ENCODE peak calls at places on chromosomes 2 and 18, in ten cellular contexts. I is small intestine; W is SJSA1; K is astrocyte; Y is heart left ventricle; F is GM23248; R is PC-3; M is BE2C; S is naive thymus-derived CD4-positive, alpha-beta T cell; B is ovary. U is an unnamed sample.

GRCh38 chr2:240982821-240983281 is 15.6 kb upstream of the SNED1 start:
- DNase-seq in I (no peak), W (no peak), K (no peak), Y (peak; percentile 3), F (no peak), R (no peak), M (no peak), S (no peak), B (no peak), U (no peak)

GRCh38 chr2:184554736-184555135 is 43.6 kb upstream of the ZNF804A start:
- DNase-seq in I (no peak), W (peak; percentile 61), K (peak; percentile 52), Y (no peak), F (peak; percentile 36), R (peak; percentile 93), M (no peak), S (no peak), B (no peak), U (no peak)

GRCh38 chr2:132374551-132374950 is 42.1 kb upstream of the GPR39 start:
- DNase-seq in I (no peak), W (peak; percentile 2), K (peak; percentile 75), Y (no peak), F (peak; percentile 52), R (peak; percentile 29), M (no peak), S (no peak), B (no peak), U (no peak)

GRCh38 chr18:38751897-38752296 is 1186.3 kb upstream of the CELF4 start:
- DNase-seq in I (no peak), W (no peak), K (no peak), Y (no peak), F (no peak), R (no peak), M (no peak), S (no peak), B (no peak), U (no peak)

GRCh38 chr2:3647831-3648651 is 10.0 kb upstream of the ALLC start:
- DNase-seq in I (no peak), W (no peak), K (no peak), Y (no peak), F (no peak), R (no peak), M (no peak), S (no peak), B (no peak), U (no peak)

GRCh38 chr2:73133566-73134227 is 20.9 kb upstream of the RAB11FIP5 start:
- DNase-seq in I (no peak), W (no peak), K (no peak), Y (no peak), F (peak; percentile 23), R (no peak), M (no peak), S (no peak), B (no peak), U (no peak)

GRCh38 chr2:14385043-14385442 is 247.5 kb upstream of the LRATD1 start:
- DNase-seq in I (no peak), W (no peak), K (no peak), Y (no peak), F (peak; percentile 6), R (peak; percentile 11), M (no peak), S (no peak), B (no peak), U (no peak)

GRCh38 chr18:53790817-53791216 is 433.7 kb downstream of the MBD2 start:
- DNase-seq in I (no peak), W (no peak), K (peak; percentile 16), Y (no peak), F (peak; percentile 67), R (no peak), M (no peak), S (no peak), B (no peak), U (no peak)

GRCh38 chr18:51668101-51668500 is 470.6 kb upstream of the MEX3C start:
- DNase-seq in I (peak; percentile 39), W (peak; percentile 47), K (peak; percentile 4), Y (peak; percentile 17), F (peak; percentile 61), R (peak; percentile 51), M (peak; percentile 64), S (no peak), B (no peak), U (peak; percentile 52)

GRCh38 chr2:147843421-147843863 is 1.4 kb upstream of the ACVR2A start:
- DNase-seq in I (no peak), W (no peak), K (no peak), Y (no peak), F (no peak), R (no peak), M (no peak), S (no peak), B (no peak), U (no peak)

GRCh38 chr2:112542974-112543760 is 902 bp downstream of the POLR1B start:
- DNase-seq in I (peak; percentile 17), W (peak; percentile 14), K (peak; percentile 4), Y (no peak), F (peak; percentile 30), R (peak; percentile 44), M (no peak), S (no peak), B (no peak), U (no peak)

GRCh38 chr2:48306409-48307284 is 223.3 kb upstream of the STON1 start:
- DNase-seq in I (no peak), W (no peak), K (peak; percentile 29), Y (no peak), F (peak; percentile 26), R (no peak), M (no peak), S (no peak), B (no peak), U (no peak)

GRCh38 chr2:20608666-20609348 is 42.1 kb downstream of the HS1BP3 start:
- DNase-seq in I (no peak), W (no peak), K (no peak), Y (no peak), F (no peak), R (peak; percentile 54), M (peak; percentile 2), S (no peak), B (no peak), U (peak; percentile 28)

GRCh38 chr2:66578853-66579158 is 143.9 kb downstream of the MEIS1 start:
- DNase-seq in I (no peak), W (no peak), K (no peak), Y (no peak), F (no peak), R (no peak), M (no peak), S (no peak), B (no peak), U (no peak)

GRCh38 chr2:187825-188224 is 76.0 kb downstream of the SH3YL1 start:
- DNase-seq in I (no peak), W (no peak), K (no peak), Y (no peak), F (no peak), R (no peak), M (no peak), S (no peak), B (no peak), U (no peak)
- H3K9me3 ChIP-seq in I (peaks cover 2% of the 10 kb centered on the region), W (no peaks in the 10 kb centered on the region), K (peaks cover 3% of the 10 kb centered on the region), Y (no peaks in the 10 kb centered on the region), F (no peaks in the 10 kb centered on the region), R (peaks cover 11% of the 10 kb centered on the region), M (no peaks in the 10 kb centered on the region), S (no peaks in the 10 kb centered on the region), B (no peaks in the 10 kb centered on the region), U (no peaks in the 10 kb centered on the region)

DNA sequence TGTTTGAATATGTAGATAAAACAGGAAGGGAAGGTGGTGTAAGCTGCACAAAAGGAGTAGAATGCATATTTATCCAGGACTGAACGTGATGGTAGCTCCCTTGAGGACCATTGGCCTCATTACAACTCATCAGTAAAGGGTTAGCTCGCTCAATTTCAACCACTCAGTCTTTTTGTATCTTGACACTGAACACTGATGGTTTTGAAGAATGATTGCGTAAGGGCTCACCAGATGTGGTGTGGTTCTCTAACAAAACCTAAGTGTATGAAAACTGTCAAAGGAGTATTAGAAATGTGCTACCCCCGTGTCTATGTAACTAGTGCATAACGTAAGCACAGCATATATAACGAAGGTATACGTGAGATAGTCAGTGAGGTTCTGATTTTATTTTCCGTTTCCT is 272.4 kb upstream of the THSD7B start:
- DNase-seq in I (no peak), W (no peak), K (no peak), Y (no peak), F (no peak), R (no peak), M (no peak), S (no peak), B (no peak), U (no peak)
- H3K9me3 ChIP-seq in I (no peaks in the 10 kb centered on the region), W (no peaks in the 10 kb centered on the region), K (no peaks in the 10 kb centered on the region), Y (no peaks in the 10 kb centered on the region), F (peaks cover 3% of the 10 kb centered on the region), R (no peaks in the 10 kb centered on the region), M (no peaks in the 10 kb centered on the region), S (no peaks in the 10 kb centered on the region), B (no peaks in the 10 kb centered on the region), U (no peaks in the 10 kb centered on the region)

DNA sequence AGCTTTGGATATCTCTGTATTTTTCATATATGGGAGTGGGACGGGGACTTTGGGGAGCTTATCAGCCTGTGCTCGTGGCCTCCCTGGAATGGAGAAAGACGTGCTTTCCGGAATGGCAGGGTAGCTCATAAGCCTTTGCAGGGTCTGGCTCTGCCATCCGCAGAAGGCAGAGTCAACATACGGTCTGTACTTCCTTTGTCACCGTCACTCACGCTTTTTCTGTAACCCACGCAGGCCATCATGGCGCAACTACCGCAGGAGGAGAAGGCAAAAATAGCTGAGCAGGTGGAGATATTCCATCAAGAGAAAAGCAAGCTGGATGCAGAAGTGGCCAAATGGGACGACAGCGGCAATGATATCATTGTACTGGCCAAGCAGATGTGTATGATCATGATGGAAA is 284.5 kb upstream of the LRRTM1 start:
- DNase-seq in I (no peak), W (no peak), K (no peak), Y (no peak), F (no peak), R (no peak), M (no peak), S (no peak), B (no peak), U (no peak)
- H3K9me3 ChIP-seq in I (no peaks in the 10 kb centered on the region), W (peaks cover 2% of the 10 kb centered on the region), K (no peaks in the 10 kb centered on the region), Y (no peaks in the 10 kb centered on the region), F (no peaks in the 10 kb centered on the region), R (peaks cover 4% of the 10 kb centered on the region), M (no peaks in the 10 kb centered on the region), S (no peaks in the 10 kb centered on the region), B (no peaks in the 10 kb centered on the region), U (no peaks in the 10 kb centered on the region)

GRCh38 chr2:17910971-17911370 is 32.5 kb downstream of the KCNS3 start:
- DNase-seq in I (no peak), W (no peak), K (no peak), Y (no peak), F (no peak), R (no peak), M (no peak), S (no peak), B (no peak), U (no peak)

GRCh38 chr2:17915811-17916523 is 37.5 kb downstream of the KCNS3 start:
- DNase-seq in I (no peak), W (no peak), K (no peak), Y (no peak), F (no peak), R (no peak), M (no peak), S (no peak), B (no peak), U (no peak)

GRCh38 chr2:17915099-17915498 is 36.6 kb downstream of the KCNS3 start:
- DNase-seq in I (no peak), W (no peak), K (no peak), Y (no peak), F (no peak), R (no peak), M (no peak), S (no peak), B (no peak), U (no peak)

GRCh38 chr2:17911491-17912260 is 33.2 kb downstream of the KCNS3 start:
- DNase-seq in I (no peak), W (no peak), K (no peak), Y (no peak), F (no peak), R (no peak), M (no peak), S (no peak), B (no peak), U (no peak)

GRCh38 chr2:17912266-17912691 is 33.8 kb downstream of the KCNS3 start:
- DNase-seq in I (no peak), W (no peak), K (no peak), Y (peak; percentile 16), F (no peak), R (no peak), M (no peak), S (no peak), B (no peak), U (no peak)
- H3K9me3 ChIP-seq in I (no peaks in the 10 kb centered on the region), W (no peaks in the 10 kb centered on the region), K (no peaks in the 10 kb centered on the region), Y (no peaks in the 10 kb centered on the region), F (no peaks in the 10 kb centered on the region), R (no peaks in the 10 kb centered on the region), M (no peaks in the 10 kb centered on the region), S (no peaks in the 10 kb centered on the region), B (no peaks in the 10 kb centered on the region), U (no peaks in the 10 kb centered on the region)

U was measured in pancreas.